ENCODE peak calls at places on chromosomes 13 and 19, in four cellular contexts. D, A, E and H are unnamed samples.

GRCh38 chr13:76798037-76798436 is 88.2 kb downstream of the KCTD12 start:
- DNase-seq in D (no peak), A (no peak), E (no peak), H (no peak)

GRCh38 chr19:4970558-4971423 is 1.9 kb downstream of the KDM4B start:
- DNase-seq in E (peak; percentile 65), A (no peak), D (peak; percentile 43), H (no peak)

GRCh38 chr19:10808937-10809655 is 26.9 kb downstream of the TMED1 start:
- DNase-seq in D (no peak), A (no peak), E (no peak), H (no peak)

GRCh38 chr19:38845374-38846024 is 4.3 kb downstream of the HNRNPL start:
- DNase-seq in D (no peak), A (no peak), E (no peak), H (peak; percentile 45)

GRCh38 chr13:94414141-94414540 is 65.3 kb downstream of the DCT start:
- DNase-seq in A (no peak), E (no peak), D (no peak), H (no peak)

GRCh38 chr13:49023441-49023840 is 47.7 kb downstream of the FNDC3A start:
- DNase-seq in D (no peak), A (no peak), E (no peak), H (no peak)

GRCh38 chr13:94065741-94066140 is 413.7 kb downstream of the DCT start:
- DNase-seq in A (no peak), E (no peak), D (no peak), H (no peak)

GRCh38 chr13:112959206-112959605 is 9.8 kb upstream of the MCF2L start:
- DNase-seq in E (no peak), A (peak; percentile 68), D (no peak), H (peak; percentile 91)

GRCh38 chr19:52670046-52670445 is 31.9 kb upstream of the ZNF83 start:
- DNase-seq in A (no peak), E (no peak), D (no peak), H (no peak)

GRCh38 chr13:99228737-99229691 is 28.4 kb downstream of the UBAC2 start:
- DNase-seq in A (no peak), D (no peak), E (no peak), H (peak; percentile 10)

GRCh38 chr13:103351035-103351828 is 285.0 kb upstream of the SLC10A2 start:
- DNase-seq in D (peak; percentile 3), A (no peak), E (peak; percentile 4), H (no peak)

GRCh38 chr13:44619651-44620050 is 43.5 kb upstream of the TSC22D1 start:
- DNase-seq in D (no peak), E (peak; percentile 47), A (no peak), H (no peak)

GRCh38 chr13:89832827-89833226 is 1514.7 kb upstream of the MIR17HG start:
- DNase-seq in D (no peak), E (no peak), A (no peak), H (no peak)

GRCh38 chr13:43036386-43037220 is 13.2 kb downstream of the DNAJC15 start:
- DNase-seq in E (no peak), A (no peak), D (no peak), H (peak; percentile 33)

GRCh38 chr13:111066544-111066943 is 48.6 kb upstream of the ARHGEF7 start:
- DNase-seq in A (no peak), D (no peak), E (no peak), H (no peak)

GRCh38 chr19:43778651-43779050 is 2.1 kb downstream of the KCNN4 start:
- DNase-seq in E (no peak), A (no peak), D (no peak), H (no peak)

GRCh38 chr19:18099623-18099995 is 2.0 kb downstream of the MAST3 start:
- DNase-seq in D (no peak), A (no peak), E (no peak), H (no peak)

GRCh38 chr19:40263440-40264313 is 21.5 kb downstream of the AKT2 start:
- DNase-seq in A (no peak), E (no peak), D (no peak), H (no peak)

GRCh38 chr19:40265763-40266099 is 19.4 kb downstream of the AKT2 start:
- DNase-seq in D (no peak), E (no peak), A (no peak), H (no peak)

GRCh38 chr19:40265055-40265762 is 19.9 kb downstream of the AKT2 start:
- DNase-seq in A (no peak), E (no peak), D (no peak), H (no peak)

GRCh38 chr19:40264314-40265054 is 20.7 kb downstream of the AKT2 start:
- DNase-seq in A (no peak), E (peak; percentile 21), D (no peak), H (no peak)

GRCh38 chr19:40262422-40262821 is 22.7 kb downstream of the AKT2 start:
- DNase-seq in D (no peak), E (no peak), A (no peak), H (no peak)
- H3K4me1 ChIP-seq in D (no peaks in the 10 kb centered on the region), E (no peaks in the 10 kb centered on the region), A (no peaks in the 10 kb centered on the region), H (peaks cover 5% of the 10 kb centered on the region)

GRCh38 chr19:6423499-6424189 is 967 bp downstream of the KHSRP start:
- DNase-seq in D (peak; percentile 72), E (peak; percentile 75), A (peak; percentile 21), H (peak; percentile 48)
- H3K4me3 ChIP-seq in D (peak overlapping the region; percentile 99), E (peak overlapping the region; percentile 71), A (peak overlapping the region; percentile 89), H (peak overlapping the region; percentile 71)

GRCh38 chr13:108342369-108343289 is 73.1 kb downstream of the TNFSF13B start:
- DNase-seq in D (peak; percentile 60), A (no peak), E (peak; percentile 58), H (no peak)
- H3K27ac ChIP-seq in D (no peak overlapping the region), A (no peak overlapping the region), E (no peak overlapping the region), H (no peak overlapping the region)

GRCh38 chr19:41310031-41310831 is at the start of gene CCDC97:
- DNase-seq in E (peak; percentile 94), A (peak; percentile 85), D (peak; percentile 89), H (peak; percentile 96)

GRCh38 chr19:41308450-41309224 is 1.3 kb upstream of the CCDC97 start:
- DNase-seq in E (peak; percentile 87), D (peak; percentile 91), A (peak; percentile 95), H (peak; percentile 89)

GRCh38 chr19:41311072-41311471 is 1.1 kb downstream of the CCDC97 start:
- DNase-seq in E (no peak), A (no peak), D (no peak), H (no peak)

GRCh38 chr19:41307954-41308449 is 2.0 kb upstream of the CCDC97 start:
- DNase-seq in D (no peak), E (no peak), A (no peak), H (peak; percentile 79)

GRCh38 chr19:41309225-41310030 is 544 bp upstream of the CCDC97 start:
- DNase-seq in A (no peak), D (no peak), E (no peak), H (no peak)
- H3K4me1 ChIP-seq in A (peaks cover 3% of the 10 kb centered on the region), D (peaks cover 9% of the 10 kb centered on the region), E (peaks cover 10% of the 10 kb centered on the region), H (peaks cover 14% of the 10 kb centered on the region)

GRCh38 chr13:36343766-36344165 is 2.4 kb downstream of the SPART start:
- DNase-seq in D (no peak), A (no peak), E (no peak), H (no peak)
- H3K4me3 ChIP-seq in D (no peak overlapping the region), A (peak overlapping the region; percentile 91), E (no peak overlapping the region), H (peak overlapping the region; percentile 82)

GRCh38 chr19:1490020-1490310 is 185 bp downstream of the PCSK4 start:
- DNase-seq in D (no peak), E (no peak), A (no peak), H (no peak)
- H3K27ac ChIP-seq in D (peak overlapping the region; percentile 58), E (no peak overlapping the region), A (peak overlapping the region; percentile 80), H (peak overlapping the region; percentile 17)

GRCh38 chr13:91154553-91154952 is 192.9 kb upstream of the MIR17HG start:
- DNase-seq in E (no peak), A (no peak), D (no peak), H (peak; percentile 28)

GRCh38 chr13:91155512-91156114 is 191.9 kb upstream of the MIR17HG start:
- DNase-seq in A (no peak), E (no peak), D (no peak), H (no peak)

GRCh38 chr13:91158015-91158390 is 189.5 kb upstream of the MIR17HG start:
- DNase-seq in E (no peak), A (no peak), D (no peak), H (no peak)

GRCh38 chr13:91154954-91155353 is 192.5 kb upstream of the MIR17HG start:
- DNase-seq in D (no peak), A (no peak), E (no peak), H (no peak)

GRCh38 chr13:91157273-91158014 is 190.0 kb upstream of the MIR17HG start:
- DNase-seq in D (no peak), E (no peak), A (no peak), H (no peak)
- H3K4me1 ChIP-seq in D (peaks cover 20% of the 10 kb centered on the region), E (peaks cover 23% of the 10 kb centered on the region), A (no peaks in the 10 kb centered on the region), H (peaks cover 9% of the 10 kb centered on the region)

DNA sequence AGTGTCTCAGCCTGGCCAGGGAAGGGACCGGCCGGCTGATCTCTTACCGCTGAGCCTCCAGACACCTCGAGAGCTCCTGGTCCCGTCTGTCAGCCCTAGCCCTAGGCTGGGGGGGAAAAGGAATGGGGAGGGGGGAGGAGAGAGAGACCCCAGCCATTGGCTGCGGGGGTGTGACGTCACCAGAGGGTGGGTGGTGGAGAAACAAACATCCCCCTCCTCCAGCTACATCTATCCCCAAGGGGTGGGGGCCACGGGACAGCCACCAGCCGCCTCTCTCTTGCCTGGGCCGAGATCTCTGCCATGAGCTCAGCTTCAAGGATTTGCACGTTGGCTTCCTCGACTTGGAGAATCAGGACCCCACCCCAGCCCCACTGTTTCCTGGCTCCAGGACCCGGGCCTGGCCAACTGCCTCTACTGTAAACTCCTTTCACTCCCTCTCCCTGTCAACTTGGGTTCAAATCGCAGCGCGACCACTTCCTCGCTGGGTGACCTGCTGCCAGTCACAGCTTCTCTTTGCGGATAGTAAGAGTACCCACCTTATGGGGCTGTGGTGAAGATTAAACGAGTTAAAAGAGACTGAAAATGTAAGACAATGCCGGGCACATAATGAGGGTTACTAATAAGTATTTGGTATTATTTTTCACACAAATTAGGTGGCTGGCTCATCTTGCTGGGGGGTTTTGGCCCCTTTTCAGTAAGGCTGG is at the start of gene PRX:
- DNase-seq in A (no peak), E (peak; percentile 72), D (peak; percentile 40), H (peak; percentile 84)
- H3K4me3 ChIP-seq in A (no peak within 1 kb of the TSS), E (peak within 1 kb of the TSS; percentile 8), D (no peak within 1 kb of the TSS), H (no peak within 1 kb of the TSS)

GRCh38 chr19:49205114-49205513 is 47.5 kb downstream of the TRPM4 start:
- DNase-seq in E (no peak), D (no peak), A (no peak), H (no peak)
- H3K27ac ChIP-seq in E (no peak overlapping the region), D (no peak overlapping the region), A (no peak overlapping the region), H (no peak overlapping the region)

GRCh38 chr13:59742467-59742866 is 421.3 kb downstream of the DIAPH3 start:
- DNase-seq in D (no peak), A (no peak), E (no peak), H (no peak)
- H3K4me1 ChIP-seq in D (no peaks in the 10 kb centered on the region), A (no peaks in the 10 kb centered on the region), E (peaks cover 14% of the 10 kb centered on the region), H (no peaks in the 10 kb centered on the region)